ENCODE peak calls at places on chromosomes 7 and 10, in six cellular contexts. One of them, this sample, is unnamed.

GRCh38 chr7:151251926-151252835 is 3.7 kb upstream of the SMARCD3 start:
- DNase-seq in naive B cell: no peak
- DNase-seq in stimulated activated CD8-positive, alpha-beta memory T cell treated with anti-CD3 and anti-CD28 coated beads, Interleukin-15, amount 100 ng/mL, for 24 hours: no peak
- DNase-seq in activated CD4-positive, alpha-beta T cell treated with anti-CD3 and anti-CD28 coated beads for 1 hour: no peak
- DNase-seq in A549: peak; percentile 84
- DNase-seq in NCI-H1092: peak; percentile 60
- DNase-seq in this sample: no peak

GRCh38 chr7:149220534-149220933 is 18.9 kb upstream of the ZNF212 start:
- DNase-seq in naive B cell: no peak
- DNase-seq in stimulated activated CD8-positive, alpha-beta memory T cell treated with anti-CD3 and anti-CD28 coated beads, Interleukin-15, amount 100 ng/mL, for 24 hours: no peak
- DNase-seq in activated CD4-positive, alpha-beta T cell treated with anti-CD3 and anti-CD28 coated beads for 1 hour: no peak
- DNase-seq in A549: no peak
- DNase-seq in NCI-H1092: no peak
- DNase-seq in this sample: no peak

GRCh38 chr10:123326674-123327073 is 172.5 kb downstream of the BUB3 start:
- DNase-seq in naive B cell: no peak
- DNase-seq in stimulated activated CD8-positive, alpha-beta memory T cell treated with anti-CD3 and anti-CD28 coated beads, Interleukin-15, amount 100 ng/mL, for 24 hours: no peak
- DNase-seq in activated CD4-positive, alpha-beta T cell treated with anti-CD3 and anti-CD28 coated beads for 1 hour: no peak
- DNase-seq in A549: no peak
- DNase-seq in NCI-H1092: no peak
- DNase-seq in this sample: no peak

GRCh38 chr7:143395187-143396149 is 13.2 kb downstream of the EPHA1 start:
- DNase-seq in naive B cell: no peak
- DNase-seq in stimulated activated CD8-positive, alpha-beta memory T cell treated with anti-CD3 and anti-CD28 coated beads, Interleukin-15, amount 100 ng/mL, for 24 hours: no peak
- DNase-seq in activated CD4-positive, alpha-beta T cell treated with anti-CD3 and anti-CD28 coated beads for 1 hour: no peak
- DNase-seq in A549: no peak
- DNase-seq in NCI-H1092: no peak
- DNase-seq in this sample: no peak

GRCh38 chr7:71705901-71706300 is 574.0 kb downstream of the GALNT17 start:
- DNase-seq in naive B cell: no peak
- DNase-seq in stimulated activated CD8-positive, alpha-beta memory T cell treated with anti-CD3 and anti-CD28 coated beads, Interleukin-15, amount 100 ng/mL, for 24 hours: no peak
- DNase-seq in activated CD4-positive, alpha-beta T cell treated with anti-CD3 and anti-CD28 coated beads for 1 hour: no peak
- DNase-seq in A549: no peak
- DNase-seq in NCI-H1092: no peak
- DNase-seq in this sample: no peak

GRCh38 chr10:132955479-132955878 is 13.1 kb upstream of the CFAP46 start:
- DNase-seq in naive B cell: no peak
- DNase-seq in stimulated activated CD8-positive, alpha-beta memory T cell treated with anti-CD3 and anti-CD28 coated beads, Interleukin-15, amount 100 ng/mL, for 24 hours: no peak
- DNase-seq in activated CD4-positive, alpha-beta T cell treated with anti-CD3 and anti-CD28 coated beads for 1 hour: no peak
- DNase-seq in A549: no peak
- DNase-seq in NCI-H1092: no peak
- DNase-seq in this sample: no peak

GRCh38 chr10:116169782-116170181 is 103.2 kb downstream of the GFRA1 start:
- DNase-seq in naive B cell: no peak
- DNase-seq in stimulated activated CD8-positive, alpha-beta memory T cell treated with anti-CD3 and anti-CD28 coated beads, Interleukin-15, amount 100 ng/mL, for 24 hours: no peak
- DNase-seq in activated CD4-positive, alpha-beta T cell treated with anti-CD3 and anti-CD28 coated beads for 1 hour: no peak
- DNase-seq in A549: no peak
- DNase-seq in NCI-H1092: no peak
- DNase-seq in this sample: no peak

GRCh38 chr10:23096814-23097549 is 1.6 kb downstream of the MSRB2 start:
- DNase-seq in naive B cell: no peak
- DNase-seq in stimulated activated CD8-positive, alpha-beta memory T cell treated with anti-CD3 and anti-CD28 coated beads, Interleukin-15, amount 100 ng/mL, for 24 hours: no peak
- DNase-seq in activated CD4-positive, alpha-beta T cell treated with anti-CD3 and anti-CD28 coated beads for 1 hour: no peak
- DNase-seq in A549: no peak
- DNase-seq in NCI-H1092: no peak
- DNase-seq in this sample: no peak

GRCh38 chr10:71812016-71812912 is 38.8 kb downstream of the PSAP start:
- DNase-seq in naive B cell: peak; percentile 76
- DNase-seq in stimulated activated CD8-positive, alpha-beta memory T cell treated with anti-CD3 and anti-CD28 coated beads, Interleukin-15, amount 100 ng/mL, for 24 hours: peak; percentile 72
- DNase-seq in activated CD4-positive, alpha-beta T cell treated with anti-CD3 and anti-CD28 coated beads for 1 hour: peak; percentile 68
- DNase-seq in A549: peak; percentile 82
- DNase-seq in NCI-H1092: peak; percentile 59
- DNase-seq in this sample: no peak

GRCh38 chr7:102454423-102454822 is 10.2 kb downstream of the ALKBH4 start:
- DNase-seq in naive B cell: no peak
- DNase-seq in stimulated activated CD8-positive, alpha-beta memory T cell treated with anti-CD3 and anti-CD28 coated beads, Interleukin-15, amount 100 ng/mL, for 24 hours: no peak
- DNase-seq in activated CD4-positive, alpha-beta T cell treated with anti-CD3 and anti-CD28 coated beads for 1 hour: no peak
- DNase-seq in A549: no peak
- DNase-seq in NCI-H1092: peak; percentile 32
- DNase-seq in this sample: no peak

GRCh38 chr7:143396625-143397556 is 11.8 kb downstream of the EPHA1 start:
- DNase-seq in naive B cell: no peak
- DNase-seq in stimulated activated CD8-positive, alpha-beta memory T cell treated with anti-CD3 and anti-CD28 coated beads, Interleukin-15, amount 100 ng/mL, for 24 hours: no peak
- DNase-seq in activated CD4-positive, alpha-beta T cell treated with anti-CD3 and anti-CD28 coated beads for 1 hour: no peak
- DNase-seq in A549: no peak
- DNase-seq in NCI-H1092: no peak
- DNase-seq in this sample: no peak

GRCh38 chr7:28921822-28922221 is 36.3 kb downstream of the TRIL start:
- DNase-seq in naive B cell: peak; percentile 34
- DNase-seq in stimulated activated CD8-positive, alpha-beta memory T cell treated with anti-CD3 and anti-CD28 coated beads, Interleukin-15, amount 100 ng/mL, for 24 hours: no peak
- DNase-seq in activated CD4-positive, alpha-beta T cell treated with anti-CD3 and anti-CD28 coated beads for 1 hour: no peak
- DNase-seq in A549: peak; percentile 58
- DNase-seq in NCI-H1092: peak; percentile 81
- DNase-seq in this sample: peak; percentile 30

GRCh38 chr7:147171013-147171391 is 1054.4 kb downstream of the CNTNAP2 start:
- DNase-seq in naive B cell: no peak
- DNase-seq in stimulated activated CD8-positive, alpha-beta memory T cell treated with anti-CD3 and anti-CD28 coated beads, Interleukin-15, amount 100 ng/mL, for 24 hours: no peak
- DNase-seq in activated CD4-positive, alpha-beta T cell treated with anti-CD3 and anti-CD28 coated beads for 1 hour: no peak
- DNase-seq in A549: no peak
- DNase-seq in NCI-H1092: no peak
- DNase-seq in this sample: no peak

GRCh38 chr7:43647772-43648643 is 65.1 kb downstream of the STK17A start:
- DNase-seq in naive B cell: no peak
- DNase-seq in stimulated activated CD8-positive, alpha-beta memory T cell treated with anti-CD3 and anti-CD28 coated beads, Interleukin-15, amount 100 ng/mL, for 24 hours: no peak
- DNase-seq in activated CD4-positive, alpha-beta T cell treated with anti-CD3 and anti-CD28 coated beads for 1 hour: no peak
- DNase-seq in A549: peak; percentile 66
- DNase-seq in NCI-H1092: peak; percentile 85
- DNase-seq in this sample: peak; percentile 94

GRCh38 chr10:51999089-51999488 is 299.7 kb upstream of the CSTF2T start:
- DNase-seq in naive B cell: no peak
- DNase-seq in stimulated activated CD8-positive, alpha-beta memory T cell treated with anti-CD3 and anti-CD28 coated beads, Interleukin-15, amount 100 ng/mL, for 24 hours: no peak
- DNase-seq in activated CD4-positive, alpha-beta T cell treated with anti-CD3 and anti-CD28 coated beads for 1 hour: no peak
- DNase-seq in A549: no peak
- DNase-seq in NCI-H1092: no peak
- DNase-seq in this sample: no peak

GRCh38 chr10:100988166-100988565 is 823 bp downstream of the TWNK start:
- DNase-seq in naive B cell: no peak
- DNase-seq in stimulated activated CD8-positive, alpha-beta memory T cell treated with anti-CD3 and anti-CD28 coated beads, Interleukin-15, amount 100 ng/mL, for 24 hours: no peak
- DNase-seq in activated CD4-positive, alpha-beta T cell treated with anti-CD3 and anti-CD28 coated beads for 1 hour: no peak
- DNase-seq in A549: no peak
- DNase-seq in NCI-H1092: no peak
- DNase-seq in this sample: no peak

GRCh38 chr7:135938086-135938485 is 39.1 kb downstream of the MTPN start:
- DNase-seq in naive B cell: no peak
- DNase-seq in stimulated activated CD8-positive, alpha-beta memory T cell treated with anti-CD3 and anti-CD28 coated beads, Interleukin-15, amount 100 ng/mL, for 24 hours: no peak
- DNase-seq in activated CD4-positive, alpha-beta T cell treated with anti-CD3 and anti-CD28 coated beads for 1 hour: no peak
- DNase-seq in A549: no peak
- DNase-seq in NCI-H1092: no peak
- DNase-seq in this sample: no peak

GRCh38 chr7:98474558-98474957 is 73.7 kb upstream of the BAIAP2L1 start:
- DNase-seq in naive B cell: no peak
- DNase-seq in stimulated activated CD8-positive, alpha-beta memory T cell treated with anti-CD3 and anti-CD28 coated beads, Interleukin-15, amount 100 ng/mL, for 24 hours: no peak
- DNase-seq in activated CD4-positive, alpha-beta T cell treated with anti-CD3 and anti-CD28 coated beads for 1 hour: no peak
- DNase-seq in A549: no peak
- DNase-seq in NCI-H1092: no peak
- DNase-seq in this sample: no peak

GRCh38 chr10:34194259-34194658 is 620.8 kb downstream of the PARD3 start:
- DNase-seq in naive B cell: no peak
- DNase-seq in stimulated activated CD8-positive, alpha-beta memory T cell treated with anti-CD3 and anti-CD28 coated beads, Interleukin-15, amount 100 ng/mL, for 24 hours: no peak
- DNase-seq in activated CD4-positive, alpha-beta T cell treated with anti-CD3 and anti-CD28 coated beads for 1 hour: no peak
- DNase-seq in A549: no peak
- DNase-seq in NCI-H1092: no peak
- DNase-seq in this sample: no peak

GRCh38 chr10:77637986-77638765 is 568 bp upstream of the KCNMA1 start:
- DNase-seq in naive B cell: no peak
- DNase-seq in stimulated activated CD8-positive, alpha-beta memory T cell treated with anti-CD3 and anti-CD28 coated beads, Interleukin-15, amount 100 ng/mL, for 24 hours: no peak
- DNase-seq in activated CD4-positive, alpha-beta T cell treated with anti-CD3 and anti-CD28 coated beads for 1 hour: no peak
- DNase-seq in A549: peak; percentile 38
- DNase-seq in NCI-H1092: peak; percentile 27
- DNase-seq in this sample: no peak

GRCh38 chr10:98202378-98202777 is 65.6 kb downstream of the LOXL4 start:
- DNase-seq in naive B cell: no peak
- DNase-seq in stimulated activated CD8-positive, alpha-beta memory T cell treated with anti-CD3 and anti-CD28 coated beads, Interleukin-15, amount 100 ng/mL, for 24 hours: no peak
- DNase-seq in activated CD4-positive, alpha-beta T cell treated with anti-CD3 and anti-CD28 coated beads for 1 hour: no peak
- DNase-seq in A549: no peak
- DNase-seq in NCI-H1092: no peak
- DNase-seq in this sample: no peak

GRCh38 chr7:6705959-6706665 is 635 bp downstream of the ZNF12 start:
- DNase-seq in naive B cell: no peak
- DNase-seq in stimulated activated CD8-positive, alpha-beta memory T cell treated with anti-CD3 and anti-CD28 coated beads, Interleukin-15, amount 100 ng/mL, for 24 hours: peak; percentile 9
- DNase-seq in activated CD4-positive, alpha-beta T cell treated with anti-CD3 and anti-CD28 coated beads for 1 hour: peak; percentile 12
- DNase-seq in A549: peak; percentile 36
- DNase-seq in NCI-H1092: no peak
- DNase-seq in this sample: no peak

GRCh38 chr7:130191791-130192190 is 13.4 kb downstream of the TMEM209 start:
- DNase-seq in naive B cell: no peak
- DNase-seq in stimulated activated CD8-positive, alpha-beta memory T cell treated with anti-CD3 and anti-CD28 coated beads, Interleukin-15, amount 100 ng/mL, for 24 hours: no peak
- DNase-seq in activated CD4-positive, alpha-beta T cell treated with anti-CD3 and anti-CD28 coated beads for 1 hour: no peak
- DNase-seq in A549: no peak
- DNase-seq in NCI-H1092: no peak
- DNase-seq in this sample: no peak

GRCh38 chr10:88039496-88040200 is 176.2 kb downstream of the PTEN start:
- DNase-seq in naive B cell: no peak
- DNase-seq in stimulated activated CD8-positive, alpha-beta memory T cell treated with anti-CD3 and anti-CD28 coated beads, Interleukin-15, amount 100 ng/mL, for 24 hours: no peak
- DNase-seq in activated CD4-positive, alpha-beta T cell treated with anti-CD3 and anti-CD28 coated beads for 1 hour: no peak
- DNase-seq in A549: no peak
- DNase-seq in NCI-H1092: no peak
- DNase-seq in this sample: no peak

GRCh38 chr10:102645388-102645740 is 1.1 kb downstream of the TRIM8 start:
- DNase-seq in naive B cell: peak; percentile 48
- DNase-seq in stimulated activated CD8-positive, alpha-beta memory T cell treated with anti-CD3 and anti-CD28 coated beads, Interleukin-15, amount 100 ng/mL, for 24 hours: no peak
- DNase-seq in activated CD4-positive, alpha-beta T cell treated with anti-CD3 and anti-CD28 coated beads for 1 hour: peak; percentile 23
- DNase-seq in A549: peak; percentile 55
- DNase-seq in NCI-H1092: no peak
- DNase-seq in this sample: no peak

GRCh38 chr7:155455776-155456516 is 2.0 kb upstream of the EN2 start:
- DNase-seq in naive B cell: no peak
- DNase-seq in stimulated activated CD8-positive, alpha-beta memory T cell treated with anti-CD3 and anti-CD28 coated beads, Interleukin-15, amount 100 ng/mL, for 24 hours: no peak
- DNase-seq in activated CD4-positive, alpha-beta T cell treated with anti-CD3 and anti-CD28 coated beads for 1 hour: no peak
- DNase-seq in A549: no peak
- DNase-seq in NCI-H1092: no peak
- DNase-seq in this sample: no peak

GRCh38 chr7:113582471-113582870 is 336.3 kb downstream of the PPP1R3A start:
- DNase-seq in naive B cell: no peak
- DNase-seq in stimulated activated CD8-positive, alpha-beta memory T cell treated with anti-CD3 and anti-CD28 coated beads, Interleukin-15, amount 100 ng/mL, for 24 hours: no peak
- DNase-seq in activated CD4-positive, alpha-beta T cell treated with anti-CD3 and anti-CD28 coated beads for 1 hour: no peak
- DNase-seq in A549: no peak
- DNase-seq in NCI-H1092: no peak
- DNase-seq in this sample: no peak

GRCh38 chr10:33195608-33196376 is 138.7 kb downstream of the NRP1 start:
- DNase-seq in naive B cell: no peak
- DNase-seq in stimulated activated CD8-positive, alpha-beta memory T cell treated with anti-CD3 and anti-CD28 coated beads, Interleukin-15, amount 100 ng/mL, for 24 hours: no peak
- DNase-seq in activated CD4-positive, alpha-beta T cell treated with anti-CD3 and anti-CD28 coated beads for 1 hour: no peak
- DNase-seq in A549: no peak
- DNase-seq in NCI-H1092: no peak
- DNase-seq in this sample: peak; percentile 41

GRCh38 chr7:44461387-44461786 is 29.1 kb downstream of the NUDCD3 start:
- DNase-seq in naive B cell: no peak
- DNase-seq in stimulated activated CD8-positive, alpha-beta memory T cell treated with anti-CD3 and anti-CD28 coated beads, Interleukin-15, amount 100 ng/mL, for 24 hours: no peak
- DNase-seq in activated CD4-positive, alpha-beta T cell treated with anti-CD3 and anti-CD28 coated beads for 1 hour: no peak
- DNase-seq in A549: no peak
- DNase-seq in NCI-H1092: no peak
- DNase-seq in this sample: no peak

GRCh38 chr7:159006610-159007130 is 138.0 kb downstream of the VIPR2 start:
- DNase-seq in naive B cell: no peak
- DNase-seq in stimulated activated CD8-positive, alpha-beta memory T cell treated with anti-CD3 and anti-CD28 coated beads, Interleukin-15, amount 100 ng/mL, for 24 hours: no peak
- DNase-seq in activated CD4-positive, alpha-beta T cell treated with anti-CD3 and anti-CD28 coated beads for 1 hour: no peak
- DNase-seq in A549: no peak
- DNase-seq in NCI-H1092: no peak
- DNase-seq in this sample: no peak

GRCh38 chr10:102970497-102970896 is 52.4 kb downstream of the CNNM2 start:
- DNase-seq in naive B cell: no peak
- DNase-seq in stimulated activated CD8-positive, alpha-beta memory T cell treated with anti-CD3 and anti-CD28 coated beads, Interleukin-15, amount 100 ng/mL, for 24 hours: no peak
- DNase-seq in activated CD4-positive, alpha-beta T cell treated with anti-CD3 and anti-CD28 coated beads for 1 hour: no peak
- DNase-seq in A549: no peak
- DNase-seq in NCI-H1092: no peak
- DNase-seq in this sample: no peak

GRCh38 chr7:43363429-43363894 is 219.4 kb upstream of the STK17A start:
- DNase-seq in naive B cell: no peak
- DNase-seq in stimulated activated CD8-positive, alpha-beta memory T cell treated with anti-CD3 and anti-CD28 coated beads, Interleukin-15, amount 100 ng/mL, for 24 hours: no peak
- DNase-seq in activated CD4-positive, alpha-beta T cell treated with anti-CD3 and anti-CD28 coated beads for 1 hour: no peak
- DNase-seq in A549: no peak
- DNase-seq in NCI-H1092: no peak
- DNase-seq in this sample: no peak

GRCh38 chr7:74302745-74303221 is 13.6 kb downstream of the CLIP2 start:
- DNase-seq in naive B cell: no peak
- DNase-seq in stimulated activated CD8-positive, alpha-beta memory T cell treated with anti-CD3 and anti-CD28 coated beads, Interleukin-15, amount 100 ng/mL, for 24 hours: no peak
- DNase-seq in activated CD4-positive, alpha-beta T cell treated with anti-CD3 and anti-CD28 coated beads for 1 hour: no peak
- DNase-seq in A549: no peak
- DNase-seq in NCI-H1092: no peak
- DNase-seq in this sample: no peak

GRCh38 chr10:100981178-100981710 is 6.1 kb downstream of the MRPL43 start:
- DNase-seq in naive B cell: no peak
- DNase-seq in stimulated activated CD8-positive, alpha-beta memory T cell treated with anti-CD3 and anti-CD28 coated beads, Interleukin-15, amount 100 ng/mL, for 24 hours: no peak
- DNase-seq in activated CD4-positive, alpha-beta T cell treated with anti-CD3 and anti-CD28 coated beads for 1 hour: no peak
- DNase-seq in A549: no peak
- DNase-seq in NCI-H1092: no peak
- DNase-seq in this sample: no peak

GRCh38 chr10:95920798-95921426 is 13.1 kb downstream of the CC2D2B start:
- DNase-seq in naive B cell: no peak
- DNase-seq in stimulated activated CD8-positive, alpha-beta memory T cell treated with anti-CD3 and anti-CD28 coated beads, Interleukin-15, amount 100 ng/mL, for 24 hours: no peak
- DNase-seq in activated CD4-positive, alpha-beta T cell treated with anti-CD3 and anti-CD28 coated beads for 1 hour: no peak
- DNase-seq in A549: no peak
- DNase-seq in NCI-H1092: no peak
- DNase-seq in this sample: no peak